ENCODE peak calls at places on chromosomes 5 and 9, in nine cellular contexts. Z, G, J, B, P, S, T, H and I are unnamed samples.

GRCh38 chr5:159913048-159913447 is 3.2 kb upstream of the ADRA1B start:
- DNase-seq in T (no peak), J (peak; percentile 62), G (peak; percentile 35), P (no peak), H (no peak), S (peak; percentile 59), B (no peak), Z (no peak), I (no peak)

GRCh38 chr5:127358274-127358673 is 67.7 kb downstream of the MEGF10 start:
- DNase-seq in T (no peak), G (no peak), J (no peak), Z (no peak), H (no peak), B (no peak), P (no peak), S (no peak), I (no peak)

GRCh38 chr5:95723632-95724369 is 7.3 kb upstream of the RHOBTB3 start:
- DNase-seq in T (no peak), B (no peak), Z (no peak), G (peak; percentile 70), J (no peak), H (no peak), P (no peak), S (no peak), I (peak; percentile 77)

GRCh38 chr9:110606179-110606578 is 26.6 kb upstream of the SVEP1 start:
- DNase-seq in T (no peak), J (no peak), Z (no peak), H (no peak), B (no peak), G (no peak), P (no peak), S (no peak), I (no peak)

GRCh38 chr9:126971261-126971660 is 56.7 kb downstream of the RALGPS1 start:
- DNase-seq in H (no peak), S (no peak), B (no peak), G (no peak), T (no peak), Z (no peak), P (no peak), J (no peak), I (no peak)

GRCh38 chr9:106376689-106377088 is 486.3 kb upstream of the ZNF462 start:
- DNase-seq in P (no peak), S (no peak), Z (no peak), B (no peak), J (peak; percentile 68), H (no peak), G (no peak), T (no peak), I (no peak)

GRCh38 chr9:14907360-14907685 is 2.9 kb downstream of the FREM1 start:
- DNase-seq in J (no peak), H (no peak), B (no peak), G (no peak), P (no peak), T (no peak), Z (no peak), S (no peak), I (peak; percentile 60)

GRCh38 chr5:125176005-125176390 is 429.6 kb upstream of the ZNF608 start:
- DNase-seq in H (no peak), B (no peak), J (peak; percentile 87), P (no peak), G (no peak), T (no peak), S (peak; percentile 13), Z (no peak), I (no peak)

GRCh38 chr5:153960269-153961215 is 78.2 kb downstream of the FAM114A2 start:
- DNase-seq in G (no peak), Z (no peak), J (no peak), B (peak; percentile 51), P (no peak), T (no peak), S (no peak), H (no peak), I (peak; percentile 66)

GRCh38 chr9:438961-439768 is 224.5 kb downstream of the DOCK8 start:
- DNase-seq in Z (no peak), J (no peak), B (no peak), G (no peak), H (peak; percentile 54), T (peak; percentile 82), S (no peak), P (no peak), I (no peak)

GRCh38 chr9:128845186-128845931 is 15.8 kb upstream of the SPOUT1 start:
- DNase-seq in G (no peak), P (no peak), S (peak; percentile 44), J (no peak), Z (peak; percentile 64), T (no peak), H (no peak), B (no peak), I (peak; percentile 76)

GRCh38 chr9:120186276-120186675 is 393.7 kb downstream of the CDK5RAP2 start:
- DNase-seq in P (no peak), B (no peak), J (no peak), Z (no peak), T (no peak), G (no peak), S (no peak), H (no peak), I (no peak)

GRCh38 chr9:1050125-1050895 is at the start of gene DMRT2:
- DNase-seq in S (no peak), P (peak; percentile 84), B (no peak), G (peak; percentile 73), H (peak; percentile 94), Z (peak; percentile 90), T (peak; percentile 96), J (no peak), I (peak; percentile 57)

GRCh38 chr5:157888814-157889532 is 30.0 kb upstream of the CLINT1 start:
- DNase-seq in H (no peak), Z (no peak), S (no peak), T (no peak), B (no peak), G (no peak), J (peak; percentile 32), P (no peak), I (no peak)

GRCh38 chr9:136484153-136485048 is 1.6 kb upstream of the SEC16A start:
- DNase-seq in T (no peak), H (peak; percentile 79), J (peak; percentile 69), S (peak; percentile 41), Z (peak; percentile 90), P (peak; percentile 43), B (no peak), G (peak; percentile 51), I (no peak)

GRCh38 chr9:16387382-16387781 is 483.1 kb downstream of the BNC2 start:
- DNase-seq in G (no peak), P (no peak), T (no peak), B (no peak), Z (no peak), S (no peak), J (no peak), H (no peak), I (no peak)

GRCh38 chr9:111974092-111974681 is 77.6 kb downstream of the UGCG start:
- DNase-seq in S (peak; percentile 66), J (peak; percentile 43), G (peak; percentile 69), B (no peak), Z (no peak), H (no peak), T (no peak), P (no peak), I (no peak)

GRCh38 chr5:179220716-179221115 is 124.5 kb downstream of the ADAMTS2 start:
- DNase-seq in P (no peak), H (peak; percentile 35), T (no peak), B (no peak), S (no peak), J (no peak), G (no peak), Z (peak; percentile 69), I (no peak)

GRCh38 chr9:22037954-22038690 is 29.0 kb upstream of the CDKN2B start:
- DNase-seq in H (no peak), T (no peak), P (no peak), J (peak; percentile 48), Z (no peak), G (no peak), B (no peak), S (no peak), I (no peak)

GRCh38 chr9:4741365-4742031 is 496 bp upstream of the AK3 start:
- DNase-seq in B (no peak), Z (no peak), T (peak; percentile 79), G (peak; percentile 57), S (peak; percentile 51), P (peak; percentile 41), H (peak; percentile 76), J (peak; percentile 18), I (peak; percentile 83)

GRCh38 chr5:83721878-83722779 is 1.5 kb upstream of the HAPLN1 start:
- DNase-seq in G (peak; percentile 59), P (peak; percentile 51), Z (peak; percentile 78), J (peak; percentile 73), B (no peak), T (peak; percentile 80), S (peak; percentile 90), H (peak; percentile 82), I (peak; percentile 94)
- TF ChIP-seq CTCF in G (no peak), P (peak; percentile 17), Z (peak; percentile 9), J (peak; percentile 63), B (no peak), T (no peak), S (peak; percentile 80), H (peak; percentile 27), I (peak; percentile 70)

DNA sequence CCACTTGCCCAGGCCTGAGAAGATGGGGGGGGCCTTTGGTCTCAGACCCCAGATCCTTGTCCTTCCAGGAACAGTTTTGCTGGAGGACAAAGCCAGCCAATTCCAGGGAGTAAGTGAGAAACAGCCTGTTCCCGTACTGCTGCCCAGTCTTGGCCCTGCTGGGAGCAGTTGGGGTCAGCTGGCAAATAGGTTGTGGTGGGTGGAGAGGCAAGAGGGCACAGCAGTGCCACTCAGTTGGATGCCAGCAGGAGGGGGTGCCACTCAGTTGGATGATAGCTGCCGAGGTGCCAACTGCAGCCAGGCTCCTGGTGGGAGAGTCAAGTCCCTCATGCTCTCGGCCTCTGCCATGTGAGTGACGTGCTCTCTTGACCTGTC is 136.9 kb downstream of the RGS3 start:
- DNase-seq in B (no peak), T (no peak), H (no peak), P (no peak), Z (peak; percentile 70), G (peak; percentile 12), S (no peak), J (no peak), I (peak; percentile 51)
- H3K4me1 ChIP-seq in B (no peaks in the 10 kb centered on the region), T (peaks cover 20% of the 10 kb centered on the region), H (no peaks in the 10 kb centered on the region), P (peaks cover 80% of the 10 kb centered on the region), Z (peaks cover 54% of the 10 kb centered on the region), G (peaks cover 70% of the 10 kb centered on the region), S (peaks cover 32% of the 10 kb centered on the region), J (no peaks in the 10 kb centered on the region), I (peaks cover 3% of the 10 kb centered on the region)

DNA sequence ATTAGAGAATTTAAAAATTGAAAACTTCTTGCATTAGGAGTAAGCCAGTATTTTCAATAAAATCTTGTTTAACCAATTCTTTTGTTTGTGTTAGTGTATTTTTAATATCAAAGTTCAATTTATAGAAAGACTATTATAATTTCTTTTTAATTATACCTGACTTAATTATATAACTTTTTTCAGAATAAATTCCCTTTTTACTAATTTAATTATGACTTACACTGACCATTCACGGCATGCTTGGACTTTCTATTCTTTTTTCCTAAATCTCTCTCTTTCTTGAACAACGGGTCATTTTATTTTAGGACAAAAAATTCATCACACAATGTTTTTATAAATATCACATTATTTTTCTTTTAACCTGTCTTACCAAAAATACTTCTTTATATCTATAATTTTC is 555.3 kb upstream of the PTGER4 start:
- DNase-seq in P (no peak), J (peak; percentile 44), G (no peak), S (no peak), B (no peak), T (no peak), H (no peak), Z (no peak), I (no peak)
- H3K9me3 ChIP-seq in P (no peaks in the 10 kb centered on the region), J (peaks cover 37% of the 10 kb centered on the region), G (no peaks in the 10 kb centered on the region), S (no peaks in the 10 kb centered on the region), B (no peaks in the 10 kb centered on the region), T (peaks cover 3% of the 10 kb centered on the region), H (peaks cover 32% of the 10 kb centered on the region), Z (no peaks in the 10 kb centered on the region), I (peaks cover 48% of the 10 kb centered on the region)

GRCh38 chr5:35183243-35183955 is 46.9 kb downstream of the PRLR start:
- DNase-seq in G (peak; percentile 44), T (no peak), Z (peak; percentile 26), H (no peak), J (peak; percentile 72), S (peak; percentile 39), B (no peak), P (no peak), I (peak; percentile 90)
- TF ChIP-seq CTCF in G (no peak), T (no peak), Z (peak; percentile 59), H (no peak), J (peak; percentile 83), S (peak; percentile 50), B (no peak), P (peak; percentile 44), I (peak; percentile 84)